ENCODE peak calls at places on chromosomes 12 and 14, in four cellular contexts. R is hypothalamus, N is T-helper 2 cell, U is AG09309. C is an unnamed sample.

GRCh38 chr12:12585115-12585862 is 22.6 kb upstream of the DUSP16 start:
- DNase-seq in N (no peak), R (no peak), U (no peak), C (no peak)

GRCh38 chr12:130704606-130705005 is 11.5 kb downstream of the RIMBP2 start:
- DNase-seq in U (no peak), N (no peak), R (no peak), C (no peak)

GRCh38 chr12:92574046-92574783 is 128.6 kb upstream of the PLEKHG7 start:
- DNase-seq in R (no peak), U (no peak), N (no peak), C (no peak)

GRCh38 chr14:59221558-59221957 is 33.1 kb downstream of the DAAM1 start:
- DNase-seq in N (no peak), U (no peak), R (no peak), C (no peak)

GRCh38 chr12:98358144-98358543 is 157.2 kb upstream of the TMPO start:
- DNase-seq in U (no peak), R (no peak), N (no peak), C (no peak)

GRCh38 chr12:56836800-56837663 is 73.9 kb downstream of the HSD17B6 start:
- DNase-seq in R (no peak), U (no peak), N (no peak), C (no peak)

GRCh38 chr14:61151276-61151675 is 129.9 kb downstream of the TMEM30B start:
- DNase-seq in U (no peak), R (no peak), N (no peak), C (no peak)

GRCh38 chr12:89162704-89163261 is 189.5 kb downstream of the DUSP6 start:
- DNase-seq in N (no peak), R (no peak), U (peak), C (peak)

GRCh38 chr12:108855284-108856169 is 1.9 kb downstream of the SSH1 start:
- DNase-seq in R (no peak), U (no peak), N (no peak), C (no peak)

GRCh38 chr14:105092912-105093425 is 27.7 kb upstream of the GPR132 start:
- DNase-seq in U (no peak), N (peak), R (no peak), C (peak)

GRCh38 chr12:42094277-42094676 is 50.4 kb downstream of the GXYLT1 start:
- DNase-seq in N (peak), U (no peak), R (no peak), C (no peak)

GRCh38 chr12:3223601-3224529 is 146.7 kb downstream of the TSPAN9 start:
- DNase-seq in R (no peak), U (no peak), N (no peak), C (no peak)

GRCh38 chr14:81219821-81220487 is 805 bp downstream of the GTF2A1 start:
- DNase-seq in U (no peak), R (no peak), N (peak), C (peak)

GRCh38 chr12:14554281-14555008 is 13.2 kb downstream of the PLBD1 start:
- DNase-seq in R (no peak), U (no peak), N (no peak), C (no peak)

GRCh38 chr12:19018302-19018980 is 111.1 kb upstream of the PLEKHA5 start:
- DNase-seq in R (no peak), N (no peak), U (peak), C (no peak)

GRCh38 chr14:100668352-100668751 is 58.3 kb upstream of the DLK1 start:
- DNase-seq in U (no peak), N (no peak), R (no peak), C (no peak)

GRCh38 chr14:91113829-91114078 is at the start of gene DGLUCY:
- DNase-seq in U (no peak), N (no peak), R (no peak), C (no peak)

GRCh38 chr12:51219345-51219744 is 1.5 kb upstream of the POU6F1 start:
- DNase-seq in R (no peak), U (no peak), N (no peak), C (no peak)

GRCh38 chr12:113359133-113359938 is 949 bp downstream of the PLBD2 start:
- DNase-seq in N (no peak), U (no peak), R (no peak), C (no peak)

GRCh38 chr14:69320581-69321365 is 60.8 kb downstream of the GALNT16 start:
- DNase-seq in R (no peak), U (no peak), N (no peak), C (no peak)

GRCh38 chr12:27499377-27499776 is 24.6 kb upstream of the PPFIBP1 start:
- DNase-seq in R (no peak), N (no peak), U (no peak), C (no peak)

GRCh38 chr14:100289916-100290606 is 16.2 kb downstream of the SLC25A29 start:
- DNase-seq in N (no peak), U (no peak), R (no peak), C (no peak)

GRCh38 chr14:80549141-80549540 is 337.8 kb upstream of the DIO2 start:
- DNase-seq in U (no peak), N (no peak), R (no peak), C (no peak)

GRCh38 chr14:93954900-93955891 is 21.2 kb downstream of the ASB2 start:
- DNase-seq in N (peak), R (no peak), U (no peak), C (no peak)

GRCh38 chr14:36580856-36581831 is 1.3 kb downstream of the NKX2-8 start:
- DNase-seq in R (no peak), U (no peak), N (no peak), C (no peak)

GRCh38 chr12:106759526-106760183 is 14.8 kb upstream of the RIC8B start:
- DNase-seq in U (no peak), R (no peak), N (no peak), C (no peak)

GRCh38 chr12:31491395-31491794 is 99.5 kb downstream of the DENND5B start:
- DNase-seq in N (no peak), R (no peak), U (no peak), C (no peak)

GRCh38 chr14:92254786-92255185 is 68.2 kb upstream of the SLC24A4 start:
- DNase-seq in N (no peak), R (no peak), U (no peak), C (no peak)

GRCh38 chr12:7175493-7175892 is 14.0 kb upstream of the PEX5 start:
- DNase-seq in N (no peak), R (no peak), U (no peak), C (no peak)

GRCh38 chr14:94341654-94342333 is 18.7 kb upstream of the SERPINA6 start:
- DNase-seq in U (no peak), N (no peak), R (no peak), C (no peak)

GRCh38 chr14:31222834-31223233 is 15.2 kb upstream of the HECTD1 start:
- DNase-seq in U (no peak), N (no peak), R (no peak), C (no peak)

GRCh38 chr12:78181544-78182162 is 351.0 kb downstream of the NAV3 start:
- DNase-seq in R (no peak), N (no peak), U (no peak), C (no peak)

GRCh38 chr12:54337854-54338650 is 13.1 kb downstream of the COPZ1 start:
- DNase-seq in N (no peak), R (no peak), U (no peak), C (no peak)

GRCh38 chr12:8026282-8026637 is 6.3 kb upstream of the FOXJ2 start:
- DNase-seq in N (no peak), R (no peak), U (no peak), C (no peak)

GRCh38 chr12:27359578-27360340 is 27.1 kb downstream of the BMAL2 start:
- DNase-seq in U (no peak), N (no peak), R (no peak), C (no peak)

GRCh38 chr12:20629414-20630156 is 65.5 kb upstream of the SLCO1C1 start:
- DNase-seq in N (no peak), R (no peak), U (no peak), C (no peak)

GRCh38 chr12:94970560-94970959 is 32.9 kb downstream of the NDUFA12 start:
- DNase-seq in U (no peak), R (no peak), N (no peak), C (no peak)

GRCh38 chr12:114669501-114670256 is 14.3 kb downstream of the TBX3 start:
- DNase-seq in R (no peak), N (no peak), U (no peak), C (no peak)

C was measured in activated T-helper 1 cell treated with anti-CD3 and anti-CD28 coated beads, Interleukin-12 subunit alpha, Interleukin-12 subunit beta, Interleukin-2, Interleukin-4 antibody, amounts not matched to agents 30 ng/mL and 10 ng/mL and 1 ng/mL, durations not matched to agents 14 hours and 24 hours and 36 hours.